ENCODE peak calls at places on chromosomes 3 and 15, in nine cellular contexts. One of them, this sample, is unnamed.

GRCh38 chr3:166205158-166205557 is 367.9 kb upstream of the BCHE start:
- DNase-seq in body of pancreas: no peak
- DNase-seq in neural progenitor cell: no peak
- DNase-seq in GM12878: no peak
- DNase-seq in BJ: no peak
- DNase-seq in fibroblast of lung: no peak
- DNase-seq in AG10803: no peak
- DNase-seq in psoas muscle: no peak
- DNase-seq in cardiac fibroblast: no peak
- DNase-seq in this sample: no peak

GRCh38 chr15:88397506-88397905 is 69.7 kb downstream of the MRPL46 start:
- DNase-seq in body of pancreas: no peak
- DNase-seq in neural progenitor cell: no peak
- DNase-seq in GM12878: no peak
- DNase-seq in BJ: no peak
- DNase-seq in fibroblast of lung: no peak
- DNase-seq in AG10803: no peak
- DNase-seq in psoas muscle: no peak
- DNase-seq in cardiac fibroblast: no peak
- DNase-seq in this sample: no peak

GRCh38 chr15:98025237-98025636 is 64.7 kb downstream of the ARRDC4 start:
- DNase-seq in body of pancreas: peak
- DNase-seq in neural progenitor cell: no peak
- DNase-seq in GM12878: no peak
- DNase-seq in BJ: peak
- DNase-seq in fibroblast of lung: peak
- DNase-seq in AG10803: peak
- DNase-seq in psoas muscle: no peak
- DNase-seq in cardiac fibroblast: no peak
- DNase-seq in this sample: peak

GRCh38 chr3:5197470-5198312 is 10.2 kb downstream of the EDEM1 start:
- DNase-seq in body of pancreas: no peak
- DNase-seq in neural progenitor cell: no peak
- DNase-seq in GM12878: peak
- DNase-seq in BJ: peak
- DNase-seq in fibroblast of lung: peak
- DNase-seq in AG10803: peak
- DNase-seq in psoas muscle: no peak
- DNase-seq in cardiac fibroblast: peak
- DNase-seq in this sample: peak

GRCh38 chr3:41224120-41224806 is 25.0 kb downstream of the CTNNB1 start:
- DNase-seq in body of pancreas: no peak
- DNase-seq in neural progenitor cell: no peak
- DNase-seq in GM12878: no peak
- DNase-seq in BJ: no peak
- DNase-seq in fibroblast of lung: peak
- DNase-seq in AG10803: peak
- DNase-seq in psoas muscle: no peak
- DNase-seq in cardiac fibroblast: peak
- DNase-seq in this sample: peak

GRCh38 chr15:71807125-71807629 is 3.2 kb upstream of the NR2E3 start:
- DNase-seq in body of pancreas: no peak
- DNase-seq in neural progenitor cell: peak
- DNase-seq in GM12878: no peak
- DNase-seq in BJ: no peak
- DNase-seq in fibroblast of lung: peak
- DNase-seq in AG10803: no peak
- DNase-seq in psoas muscle: no peak
- DNase-seq in cardiac fibroblast: no peak
- DNase-seq in this sample: no peak

GRCh38 chr3:156206157-156206556 is 85.8 kb downstream of the KCNAB1 start:
- DNase-seq in body of pancreas: no peak
- DNase-seq in neural progenitor cell: no peak
- DNase-seq in GM12878: no peak
- DNase-seq in BJ: no peak
- DNase-seq in fibroblast of lung: peak
- DNase-seq in AG10803: peak
- DNase-seq in psoas muscle: no peak
- DNase-seq in cardiac fibroblast: no peak
- DNase-seq in this sample: peak

GRCh38 chr3:141391298-141392017 is 23.2 kb downstream of the ZBTB38 start:
- DNase-seq in body of pancreas: no peak
- DNase-seq in neural progenitor cell: no peak
- DNase-seq in GM12878: no peak
- DNase-seq in BJ: no peak
- DNase-seq in fibroblast of lung: no peak
- DNase-seq in AG10803: no peak
- DNase-seq in psoas muscle: no peak
- DNase-seq in cardiac fibroblast: peak
- DNase-seq in this sample: no peak

GRCh38 chr3:111812680-111813079 is 46.4 kb upstream of the PHLDB2 start:
- DNase-seq in body of pancreas: no peak
- DNase-seq in neural progenitor cell: no peak
- DNase-seq in GM12878: no peak
- DNase-seq in BJ: no peak
- DNase-seq in fibroblast of lung: no peak
- DNase-seq in AG10803: no peak
- DNase-seq in psoas muscle: no peak
- DNase-seq in cardiac fibroblast: peak
- DNase-seq in this sample: no peak

GRCh38 chr3:53809267-53809666 is 37.0 kb downstream of the CHDH start:
- DNase-seq in body of pancreas: no peak
- DNase-seq in neural progenitor cell: no peak
- DNase-seq in GM12878: no peak
- DNase-seq in BJ: no peak
- DNase-seq in fibroblast of lung: no peak
- DNase-seq in AG10803: no peak
- DNase-seq in psoas muscle: no peak
- DNase-seq in cardiac fibroblast: no peak
- DNase-seq in this sample: no peak

GRCh38 chr3:14619605-14620004 is 32.0 kb upstream of the CCDC174 start:
- DNase-seq in body of pancreas: no peak
- DNase-seq in neural progenitor cell: no peak
- DNase-seq in GM12878: no peak
- DNase-seq in BJ: no peak
- DNase-seq in fibroblast of lung: no peak
- DNase-seq in AG10803: no peak
- DNase-seq in psoas muscle: no peak
- DNase-seq in cardiac fibroblast: no peak
- DNase-seq in this sample: no peak

GRCh38 chr15:38559908-38560307 is 4.7 kb downstream of the RASGRP1 start:
- DNase-seq in body of pancreas: no peak
- DNase-seq in neural progenitor cell: no peak
- DNase-seq in GM12878: no peak
- DNase-seq in BJ: no peak
- DNase-seq in fibroblast of lung: no peak
- DNase-seq in AG10803: no peak
- DNase-seq in psoas muscle: no peak
- DNase-seq in cardiac fibroblast: no peak
- DNase-seq in this sample: no peak

GRCh38 chr3:170257145-170257544 is 34.9 kb downstream of the PRKCI start:
- DNase-seq in body of pancreas: no peak
- DNase-seq in neural progenitor cell: no peak
- DNase-seq in GM12878: no peak
- DNase-seq in BJ: no peak
- DNase-seq in fibroblast of lung: no peak
- DNase-seq in AG10803: no peak
- DNase-seq in psoas muscle: no peak
- DNase-seq in cardiac fibroblast: no peak
- DNase-seq in this sample: no peak

GRCh38 chr3:113698891-113699465 is 2.5 kb upstream of the USF3 start:
- DNase-seq in body of pancreas: no peak
- DNase-seq in neural progenitor cell: peak
- DNase-seq in GM12878: no peak
- DNase-seq in BJ: no peak
- DNase-seq in fibroblast of lung: peak
- DNase-seq in AG10803: peak
- DNase-seq in psoas muscle: no peak
- DNase-seq in cardiac fibroblast: peak
- DNase-seq in this sample: no peak

GRCh38 chr15:73602444-73602843 is 30.7 kb downstream of the NPTN start:
- DNase-seq in body of pancreas: no peak
- DNase-seq in neural progenitor cell: no peak
- DNase-seq in GM12878: no peak
- DNase-seq in BJ: no peak
- DNase-seq in fibroblast of lung: no peak
- DNase-seq in AG10803: no peak
- DNase-seq in psoas muscle: no peak
- DNase-seq in cardiac fibroblast: peak
- DNase-seq in this sample: peak
- H3K4me3 ChIP-seq in body of pancreas: no peak
- H3K4me3 ChIP-seq in neural progenitor cell: peak
- H3K4me3 ChIP-seq in GM12878: no peak
- H3K4me3 ChIP-seq in BJ: no peak
- H3K4me3 ChIP-seq in fibroblast of lung: no peak
- H3K4me3 ChIP-seq in AG10803: no peak
- H3K4me3 ChIP-seq in psoas muscle: no peak
- H3K4me3 ChIP-seq in cardiac fibroblast: no peak
- H3K4me3 ChIP-seq in this sample: no peak

GRCh38 chr3:45226206-45226915 is at the start of gene TMEM158:
- DNase-seq in body of pancreas: peak
- DNase-seq in neural progenitor cell: peak
- DNase-seq in GM12878: no peak
- DNase-seq in BJ: no peak
- DNase-seq in fibroblast of lung: peak
- DNase-seq in AG10803: peak
- DNase-seq in psoas muscle: peak
- DNase-seq in cardiac fibroblast: peak
- DNase-seq in this sample: peak

GRCh38 chr3:45224824-45225464 is 1.1 kb downstream of the TMEM158 start:
- DNase-seq in body of pancreas: peak
- DNase-seq in neural progenitor cell: peak
- DNase-seq in GM12878: no peak
- DNase-seq in BJ: no peak
- DNase-seq in fibroblast of lung: peak
- DNase-seq in AG10803: peak
- DNase-seq in psoas muscle: peak
- DNase-seq in cardiac fibroblast: peak
- DNase-seq in this sample: peak

GRCh38 chr3:45227131-45227819 is 1.2 kb upstream of the TMEM158 start:
- DNase-seq in body of pancreas: no peak
- DNase-seq in neural progenitor cell: peak
- DNase-seq in GM12878: no peak
- DNase-seq in BJ: no peak
- DNase-seq in fibroblast of lung: peak
- DNase-seq in AG10803: no peak
- DNase-seq in psoas muscle: no peak
- DNase-seq in cardiac fibroblast: peak
- DNase-seq in this sample: no peak

GRCh38 chr3:45225465-45226205 is 452 bp downstream of the TMEM158 start:
- DNase-seq in body of pancreas: peak
- DNase-seq in neural progenitor cell: peak
- DNase-seq in GM12878: no peak
- DNase-seq in BJ: no peak
- DNase-seq in fibroblast of lung: peak
- DNase-seq in AG10803: peak
- DNase-seq in psoas muscle: peak
- DNase-seq in cardiac fibroblast: peak
- DNase-seq in this sample: no peak

DNA sequence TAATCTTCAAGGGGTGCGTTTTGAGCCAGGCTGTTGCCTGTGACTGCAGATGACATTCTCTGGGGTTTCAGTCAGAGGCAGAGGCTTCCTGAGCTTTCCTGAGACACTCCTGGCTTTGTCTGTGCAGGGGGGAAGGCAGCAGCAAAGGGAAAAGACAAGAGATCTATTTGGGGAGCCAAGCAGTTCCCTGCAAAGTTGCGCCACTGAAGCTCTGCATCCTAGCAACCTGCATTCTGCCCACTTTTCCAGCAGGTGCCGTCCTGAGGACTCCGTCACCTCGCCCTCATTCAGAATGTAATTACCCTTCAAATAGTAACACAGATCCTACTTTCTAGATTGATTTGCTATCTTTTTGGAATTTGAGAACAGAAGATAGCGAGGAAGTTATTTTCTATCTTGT is 1.9 kb upstream of the TMEM158 start:
- DNase-seq in body of pancreas: no peak
- DNase-seq in neural progenitor cell: peak
- DNase-seq in GM12878: no peak
- DNase-seq in BJ: no peak
- DNase-seq in fibroblast of lung: no peak
- DNase-seq in AG10803: no peak
- DNase-seq in psoas muscle: no peak
- DNase-seq in cardiac fibroblast: no peak
- DNase-seq in this sample: no peak
- TF ChIP-seq CTCF in body of pancreas: no peak
- TF ChIP-seq CTCF in neural progenitor cell: peak
- TF ChIP-seq CTCF in GM12878: no peak
- TF ChIP-seq CTCF in BJ: no peak
- TF ChIP-seq CTCF in fibroblast of lung: no peak
- TF ChIP-seq CTCF in AG10803: no peak
- TF ChIP-seq CTCF in psoas muscle: no peak
- TF ChIP-seq CTCF in cardiac fibroblast: no peak
- TF ChIP-seq CTCF in this sample: no peak

GRCh38 chr15:66621491-66622467 is 56.0 kb upstream of the LCTL start:
- DNase-seq in body of pancreas: no peak
- DNase-seq in neural progenitor cell: peak
- DNase-seq in GM12878: no peak
- DNase-seq in BJ: no peak
- DNase-seq in fibroblast of lung: peak
- DNase-seq in AG10803: peak
- DNase-seq in psoas muscle: no peak
- DNase-seq in cardiac fibroblast: peak
- DNase-seq in this sample: no peak
- H3K4me3 ChIP-seq in body of pancreas: no peak
- H3K4me3 ChIP-seq in neural progenitor cell: peak
- H3K4me3 ChIP-seq in GM12878: no peak
- H3K4me3 ChIP-seq in BJ: no peak
- H3K4me3 ChIP-seq in fibroblast of lung: no peak
- H3K4me3 ChIP-seq in AG10803: no peak
- H3K4me3 ChIP-seq in psoas muscle: peak
- H3K4me3 ChIP-seq in cardiac fibroblast: no peak
- H3K4me3 ChIP-seq in this sample: no peak

GRCh38 chr3:84961492-84962255 is 2.9 kb downstream of the CADM2 start:
- DNase-seq in body of pancreas: no peak
- DNase-seq in neural progenitor cell: peak
- DNase-seq in GM12878: no peak
- DNase-seq in BJ: no peak
- DNase-seq in fibroblast of lung: no peak
- DNase-seq in AG10803: no peak
- DNase-seq in psoas muscle: no peak
- DNase-seq in cardiac fibroblast: no peak
- DNase-seq in this sample: no peak

GRCh38 chr3:84960994-84961393 is 2.2 kb downstream of the CADM2 start:
- DNase-seq in body of pancreas: no peak
- DNase-seq in neural progenitor cell: peak
- DNase-seq in GM12878: no peak
- DNase-seq in BJ: no peak
- DNase-seq in fibroblast of lung: no peak
- DNase-seq in AG10803: no peak
- DNase-seq in psoas muscle: no peak
- DNase-seq in cardiac fibroblast: no peak
- DNase-seq in this sample: no peak

GRCh38 chr3:84960581-84960980 is 1.8 kb downstream of the CADM2 start:
- DNase-seq in body of pancreas: no peak
- DNase-seq in neural progenitor cell: peak
- DNase-seq in GM12878: no peak
- DNase-seq in BJ: no peak
- DNase-seq in fibroblast of lung: no peak
- DNase-seq in AG10803: no peak
- DNase-seq in psoas muscle: no peak
- DNase-seq in cardiac fibroblast: no peak
- DNase-seq in this sample: no peak

GRCh38 chr3:84959470-84960380 is 936 bp downstream of the CADM2 start:
- DNase-seq in body of pancreas: peak
- DNase-seq in neural progenitor cell: peak
- DNase-seq in GM12878: no peak
- DNase-seq in BJ: no peak
- DNase-seq in fibroblast of lung: no peak
- DNase-seq in AG10803: no peak
- DNase-seq in psoas muscle: no peak
- DNase-seq in cardiac fibroblast: no peak
- DNase-seq in this sample: no peak

GRCh38 chr3:84958495-84959469 is at the start of gene CADM2:
- DNase-seq in body of pancreas: peak
- DNase-seq in neural progenitor cell: peak
- DNase-seq in GM12878: no peak
- DNase-seq in BJ: peak
- DNase-seq in fibroblast of lung: peak
- DNase-seq in AG10803: peak
- DNase-seq in psoas muscle: peak
- DNase-seq in cardiac fibroblast: peak
- DNase-seq in this sample: peak
- TF ChIP-seq CTCF in body of pancreas: peak
- TF ChIP-seq CTCF in neural progenitor cell: peak
- TF ChIP-seq CTCF in GM12878: no peak
- TF ChIP-seq CTCF in BJ: peak
- TF ChIP-seq CTCF in fibroblast of lung: peak
- TF ChIP-seq CTCF in AG10803: peak
- TF ChIP-seq CTCF in psoas muscle: peak
- TF ChIP-seq CTCF in cardiac fibroblast: peak
- TF ChIP-seq CTCF in this sample: no peak